ENCODE peak calls at places on chromosomes 5 and 9, in six cellular contexts. One of them, this sample, is unnamed.

GRCh38 chr5:27328480-27328879 is 290.1 kb upstream of the CDH9 start:
- DNase-seq in naive thymus-derived CD4-positive, alpha-beta T cell: no peak
- DNase-seq in spleen: no peak
- DNase-seq in CD8-positive, alpha-beta memory T cell: no peak
- DNase-seq in adrenal gland: no peak
- DNase-seq in A549: no peak
- DNase-seq in this sample: no peak

GRCh38 chr5:116778015-116778414 is 203.4 kb upstream of the SEMA6A start:
- DNase-seq in naive thymus-derived CD4-positive, alpha-beta T cell: no peak
- DNase-seq in spleen: no peak
- DNase-seq in CD8-positive, alpha-beta memory T cell: no peak
- DNase-seq in adrenal gland: peak; percentile 1
- DNase-seq in A549: no peak
- DNase-seq in this sample: no peak

GRCh38 chr9:133286523-133286922 is 11.5 kb upstream of the ABO start:
- DNase-seq in naive thymus-derived CD4-positive, alpha-beta T cell: no peak
- DNase-seq in spleen: no peak
- DNase-seq in CD8-positive, alpha-beta memory T cell: no peak
- DNase-seq in adrenal gland: no peak
- DNase-seq in A549: no peak
- DNase-seq in this sample: no peak

GRCh38 chr9:137760426-137760825 is 117.2 kb upstream of the CACNA1B start:
- DNase-seq in naive thymus-derived CD4-positive, alpha-beta T cell: no peak
- DNase-seq in spleen: peak; percentile 81
- DNase-seq in CD8-positive, alpha-beta memory T cell: no peak
- DNase-seq in adrenal gland: peak; percentile 95
- DNase-seq in A549: no peak
- DNase-seq in this sample: no peak

GRCh38 chr5:74233571-74233970 is 407.0 kb downstream of the ENC1 start:
- DNase-seq in naive thymus-derived CD4-positive, alpha-beta T cell: no peak
- DNase-seq in spleen: no peak
- DNase-seq in CD8-positive, alpha-beta memory T cell: no peak
- DNase-seq in adrenal gland: no peak
- DNase-seq in A549: no peak
- DNase-seq in this sample: no peak

GRCh38 chr9:132334364-132334763 is 20.4 kb downstream of the SETX start:
- DNase-seq in naive thymus-derived CD4-positive, alpha-beta T cell: no peak
- DNase-seq in spleen: no peak
- DNase-seq in CD8-positive, alpha-beta memory T cell: no peak
- DNase-seq in adrenal gland: no peak
- DNase-seq in A549: no peak
- DNase-seq in this sample: no peak

GRCh38 chr5:62450259-62450658 is 37.7 kb downstream of the IPO11 start:
- DNase-seq in naive thymus-derived CD4-positive, alpha-beta T cell: no peak
- DNase-seq in spleen: no peak
- DNase-seq in CD8-positive, alpha-beta memory T cell: no peak
- DNase-seq in adrenal gland: no peak
- DNase-seq in A549: no peak
- DNase-seq in this sample: no peak

GRCh38 chr5:93722588-93722987 is 18.8 kb downstream of the POU5F2 start:
- DNase-seq in naive thymus-derived CD4-positive, alpha-beta T cell: no peak
- DNase-seq in spleen: no peak
- DNase-seq in CD8-positive, alpha-beta memory T cell: no peak
- DNase-seq in adrenal gland: no peak
- DNase-seq in A549: no peak
- DNase-seq in this sample: no peak

GRCh38 chr9:7570107-7570720 is 229.4 kb downstream of the DMAC1 start:
- DNase-seq in naive thymus-derived CD4-positive, alpha-beta T cell: peak; percentile 68
- DNase-seq in spleen: no peak
- DNase-seq in CD8-positive, alpha-beta memory T cell: peak; percentile 39
- DNase-seq in adrenal gland: peak; percentile 62
- DNase-seq in A549: peak; percentile 5
- DNase-seq in this sample: peak; percentile 65

GRCh38 chr5:37860206-37860605 is 20.4 kb upstream of the GDNF start:
- DNase-seq in naive thymus-derived CD4-positive, alpha-beta T cell: no peak
- DNase-seq in spleen: no peak
- DNase-seq in CD8-positive, alpha-beta memory T cell: no peak
- DNase-seq in adrenal gland: no peak
- DNase-seq in A549: no peak
- DNase-seq in this sample: no peak

GRCh38 chr5:154881986-154882385 is 23.6 kb downstream of the CNOT8 start:
- DNase-seq in naive thymus-derived CD4-positive, alpha-beta T cell: no peak
- DNase-seq in spleen: no peak
- DNase-seq in CD8-positive, alpha-beta memory T cell: no peak
- DNase-seq in adrenal gland: no peak
- DNase-seq in A549: no peak
- DNase-seq in this sample: no peak

GRCh38 chr5:140576776-140577201 is 12.2 kb downstream of the SLC35A4 start:
- DNase-seq in naive thymus-derived CD4-positive, alpha-beta T cell: no peak
- DNase-seq in spleen: no peak
- DNase-seq in CD8-positive, alpha-beta memory T cell: no peak
- DNase-seq in adrenal gland: no peak
- DNase-seq in A549: no peak
- DNase-seq in this sample: no peak

GRCh38 chr9:20701058-20701457 is 17.0 kb downstream of the FOCAD start:
- DNase-seq in naive thymus-derived CD4-positive, alpha-beta T cell: no peak
- DNase-seq in spleen: no peak
- DNase-seq in CD8-positive, alpha-beta memory T cell: no peak
- DNase-seq in adrenal gland: no peak
- DNase-seq in A549: no peak
- DNase-seq in this sample: no peak

GRCh38 chr9:68703672-68704071 is 1.4 kb upstream of the PIP5K1B start:
- DNase-seq in naive thymus-derived CD4-positive, alpha-beta T cell: no peak
- DNase-seq in spleen: no peak
- DNase-seq in CD8-positive, alpha-beta memory T cell: no peak
- DNase-seq in adrenal gland: no peak
- DNase-seq in A549: no peak
- DNase-seq in this sample: no peak

GRCh38 chr5:102668220-102668930 is 86.7 kb upstream of the PAM start:
- DNase-seq in naive thymus-derived CD4-positive, alpha-beta T cell: no peak
- DNase-seq in spleen: no peak
- DNase-seq in CD8-positive, alpha-beta memory T cell: no peak
- DNase-seq in adrenal gland: no peak
- DNase-seq in A549: no peak
- DNase-seq in this sample: no peak

GRCh38 chr5:5298841-5299543 is 123.5 kb upstream of the ICE1 start:
- DNase-seq in naive thymus-derived CD4-positive, alpha-beta T cell: no peak
- DNase-seq in spleen: no peak
- DNase-seq in CD8-positive, alpha-beta memory T cell: no peak
- DNase-seq in adrenal gland: no peak
- DNase-seq in A549: no peak
- DNase-seq in this sample: peak; percentile 18

GRCh38 chr5:98111686-98112085 is 661.8 kb upstream of the RGMB start:
- DNase-seq in naive thymus-derived CD4-positive, alpha-beta T cell: no peak
- DNase-seq in spleen: no peak
- DNase-seq in CD8-positive, alpha-beta memory T cell: no peak
- DNase-seq in adrenal gland: no peak
- DNase-seq in A549: no peak
- DNase-seq in this sample: no peak

GRCh38 chr5:136036991-136037705 is 8.4 kb downstream of the TGFBI start:
- DNase-seq in naive thymus-derived CD4-positive, alpha-beta T cell: peak; percentile 14
- DNase-seq in spleen: peak; percentile 45
- DNase-seq in CD8-positive, alpha-beta memory T cell: peak; percentile 11
- DNase-seq in adrenal gland: no peak
- DNase-seq in A549: no peak
- DNase-seq in this sample: peak; percentile 45

GRCh38 chr5:82165740-82166530 is 112.2 kb downstream of the RPS23 start:
- DNase-seq in naive thymus-derived CD4-positive, alpha-beta T cell: peak; percentile 61
- DNase-seq in spleen: no peak
- DNase-seq in CD8-positive, alpha-beta memory T cell: peak; percentile 3
- DNase-seq in adrenal gland: peak; percentile 89
- DNase-seq in A549: peak; percentile 71
- DNase-seq in this sample: peak; percentile 38

GRCh38 chr5:33594006-33594405 is 153.2 kb downstream of the TARS1 start:
- DNase-seq in naive thymus-derived CD4-positive, alpha-beta T cell: no peak
- DNase-seq in spleen: no peak
- DNase-seq in CD8-positive, alpha-beta memory T cell: no peak
- DNase-seq in adrenal gland: no peak
- DNase-seq in A549: no peak
- DNase-seq in this sample: no peak

GRCh38 chr9:2157277-2158105 is 142.3 kb downstream of the SMARCA2 start:
- DNase-seq in naive thymus-derived CD4-positive, alpha-beta T cell: peak; percentile 3
- DNase-seq in spleen: peak; percentile 78
- DNase-seq in CD8-positive, alpha-beta memory T cell: no peak
- DNase-seq in adrenal gland: peak; percentile 70
- DNase-seq in A549: peak; percentile 41
- DNase-seq in this sample: peak; percentile 29
- H3K4me1 ChIP-seq in naive thymus-derived CD4-positive, alpha-beta T cell: peaks cover 16% of the 10 kb centered on the region
- H3K4me1 ChIP-seq in spleen: peaks cover 57% of the 10 kb centered on the region
- H3K4me1 ChIP-seq in CD8-positive, alpha-beta memory T cell: peaks cover 27% of the 10 kb centered on the region
- H3K4me1 ChIP-seq in adrenal gland: peaks cover 20% of the 10 kb centered on the region
- H3K4me1 ChIP-seq in A549: peaks cover 19% of the 10 kb centered on the region
- H3K4me1 ChIP-seq in this sample: peaks cover 4% of the 10 kb centered on the region

DNA sequence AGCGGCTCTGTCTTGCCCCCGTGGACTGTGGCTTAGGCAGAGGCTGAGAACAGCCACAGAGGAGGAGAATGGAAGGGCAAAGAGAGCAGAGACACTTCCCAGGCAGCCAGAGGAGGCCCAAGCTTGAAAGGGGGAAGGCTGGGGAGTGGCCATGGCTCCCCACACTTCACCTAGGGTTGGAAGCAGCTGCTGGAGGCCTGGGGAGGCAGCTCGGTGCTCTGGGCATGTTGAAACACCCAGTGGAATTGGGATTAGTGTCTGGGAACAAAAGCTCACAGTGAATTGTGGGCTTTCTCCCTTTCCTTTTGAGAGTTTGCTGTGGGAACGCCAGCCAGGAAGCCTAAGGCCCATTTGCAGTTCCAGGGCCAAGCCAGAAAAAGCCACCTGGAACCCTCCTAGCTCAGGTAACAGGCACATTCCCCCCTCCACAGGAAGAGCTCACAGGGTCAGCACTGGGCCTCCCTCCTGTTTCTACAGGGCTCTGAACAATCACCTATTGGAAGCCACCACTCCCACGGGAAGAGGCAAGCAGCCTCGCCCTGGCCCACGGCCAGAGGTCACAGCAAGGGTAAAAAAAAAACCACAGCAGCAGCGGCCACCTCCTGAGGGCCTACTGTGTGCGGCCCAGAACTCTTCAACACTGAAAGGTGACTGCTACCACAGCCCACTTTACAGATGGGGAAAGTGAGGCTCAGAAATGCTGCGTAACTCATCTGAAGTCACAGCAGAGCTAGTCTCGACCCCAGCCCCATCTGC is 20.2 kb downstream of the EEIG1 start:
- DNase-seq in naive thymus-derived CD4-positive, alpha-beta T cell: no peak
- DNase-seq in spleen: no peak
- DNase-seq in CD8-positive, alpha-beta memory T cell: no peak
- DNase-seq in adrenal gland: no peak
- DNase-seq in A549: no peak
- DNase-seq in this sample: no peak
- H3K4me1 ChIP-seq in naive thymus-derived CD4-positive, alpha-beta T cell: peaks cover 80% of the 10 kb centered on the region
- H3K4me1 ChIP-seq in spleen: peaks cover 90% of the 10 kb centered on the region
- H3K4me1 ChIP-seq in CD8-positive, alpha-beta memory T cell: peaks cover 100% of the 10 kb centered on the region
- H3K4me1 ChIP-seq in adrenal gland: peaks cover 53% of the 10 kb centered on the region
- H3K4me1 ChIP-seq in A549: peaks cover 59% of the 10 kb centered on the region
- H3K4me1 ChIP-seq in this sample: peaks cover 23% of the 10 kb centered on the region

GRCh38 chr5:150624334-150625163 is 15.9 kb upstream of the SYNPO start:
- DNase-seq in naive thymus-derived CD4-positive, alpha-beta T cell: peak; percentile 34
- DNase-seq in spleen: no peak
- DNase-seq in CD8-positive, alpha-beta memory T cell: no peak
- DNase-seq in adrenal gland: peak; percentile 52
- DNase-seq in A549: peak; percentile 70
- DNase-seq in this sample: no peak
- H3K4me1 ChIP-seq in naive thymus-derived CD4-positive, alpha-beta T cell: no peaks in the 10 kb centered on the region
- H3K4me1 ChIP-seq in spleen: peaks cover 79% of the 10 kb centered on the region
- H3K4me1 ChIP-seq in CD8-positive, alpha-beta memory T cell: peaks cover 13% of the 10 kb centered on the region
- H3K4me1 ChIP-seq in adrenal gland: peaks cover 34% of the 10 kb centered on the region
- H3K4me1 ChIP-seq in A549: peaks cover 48% of the 10 kb centered on the region
- H3K4me1 ChIP-seq in this sample: peaks cover 2% of the 10 kb centered on the region

DNA sequence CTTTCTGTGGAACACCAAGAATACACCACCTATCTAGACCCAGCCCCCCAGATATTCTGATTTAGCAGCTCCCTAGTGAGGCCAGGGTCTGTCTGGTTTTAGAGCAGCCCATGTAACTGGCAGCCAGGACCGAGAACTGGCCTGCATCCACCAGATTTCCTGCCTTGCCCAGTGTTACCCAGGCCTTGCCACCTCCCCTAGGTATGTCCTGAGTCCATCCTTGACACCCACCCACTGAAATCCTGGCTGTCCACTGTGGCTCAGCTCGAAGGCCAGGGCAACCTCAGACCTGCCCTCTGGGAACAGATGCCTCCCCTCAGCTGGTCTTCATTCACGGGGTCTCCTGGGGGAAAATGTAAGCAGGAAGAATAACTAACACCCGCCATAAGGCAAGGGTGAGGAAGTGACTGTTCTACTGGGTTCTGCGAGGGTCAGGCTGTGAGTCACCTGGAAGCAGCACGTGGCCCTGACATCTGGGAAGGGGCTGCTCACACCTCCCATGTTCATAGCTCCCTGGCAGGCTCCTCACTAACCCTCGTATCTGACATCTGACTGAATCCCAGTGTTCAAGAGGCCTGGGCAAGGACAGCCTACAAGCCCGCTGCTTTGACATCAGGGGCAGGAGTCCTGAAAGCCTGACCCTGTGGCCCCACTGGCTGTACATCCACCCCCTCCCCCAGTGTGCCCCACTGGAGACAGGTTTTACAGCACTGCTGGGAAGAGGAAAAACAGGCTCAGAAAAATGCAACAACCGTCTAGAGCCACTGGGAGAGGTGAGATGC is 72.7 kb downstream of the SEMA4D start:
- DNase-seq in naive thymus-derived CD4-positive, alpha-beta T cell: no peak
- DNase-seq in spleen: peak; percentile 69
- DNase-seq in CD8-positive, alpha-beta memory T cell: no peak
- DNase-seq in adrenal gland: peak; percentile 46
- DNase-seq in A549: no peak
- DNase-seq in this sample: no peak
- H3K4me1 ChIP-seq in naive thymus-derived CD4-positive, alpha-beta T cell: peaks cover 99% of the 10 kb centered on the region
- H3K4me1 ChIP-seq in spleen: peaks cover 95% of the 10 kb centered on the region
- H3K4me1 ChIP-seq in CD8-positive, alpha-beta memory T cell: peaks cover 99% of the 10 kb centered on the region
- H3K4me1 ChIP-seq in adrenal gland: peaks cover 11% of the 10 kb centered on the region
- H3K4me1 ChIP-seq in A549: peaks cover 5% of the 10 kb centered on the region
- H3K4me1 ChIP-seq in this sample: peaks cover 10% of the 10 kb centered on the region

DNA sequence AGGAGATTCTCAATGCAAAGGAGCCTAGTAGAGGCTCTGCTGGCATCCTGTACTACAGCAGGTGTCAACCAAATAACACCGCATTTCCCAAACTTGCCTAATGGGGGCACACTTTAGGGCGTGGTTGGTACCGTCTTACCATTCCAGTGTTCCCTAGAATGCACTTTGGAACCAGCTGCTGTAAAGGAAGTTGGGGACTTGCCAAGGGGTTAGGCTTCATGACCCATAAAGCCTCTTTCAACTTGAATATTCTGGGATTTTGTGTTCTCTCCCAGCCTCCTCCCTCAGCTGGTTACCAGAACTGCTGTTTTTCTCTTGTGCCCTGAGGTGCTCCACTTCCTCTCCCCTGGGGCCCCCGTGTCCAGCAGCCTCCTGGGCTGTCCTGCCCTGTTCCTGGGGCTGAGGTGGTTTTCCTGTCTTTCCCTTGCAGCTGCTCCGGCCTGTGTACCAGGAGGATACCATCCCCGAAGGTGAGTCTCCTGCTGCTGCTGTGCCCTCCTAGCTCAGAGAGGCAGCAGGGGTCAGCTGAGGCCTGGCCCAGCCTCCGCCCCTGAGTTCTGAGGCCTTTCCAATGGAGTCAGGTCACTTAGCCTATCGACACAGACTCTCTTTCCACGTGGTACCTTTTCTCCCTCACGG is 44.7 kb downstream of the RGS3 start:
- DNase-seq in naive thymus-derived CD4-positive, alpha-beta T cell: no peak
- DNase-seq in spleen: peak; percentile 66
- DNase-seq in CD8-positive, alpha-beta memory T cell: no peak
- DNase-seq in adrenal gland: no peak
- DNase-seq in A549: peak; percentile 26
- DNase-seq in this sample: peak; percentile 96
- H3K4me1 ChIP-seq in naive thymus-derived CD4-positive, alpha-beta T cell: peaks cover 19% of the 10 kb centered on the region
- H3K4me1 ChIP-seq in spleen: peaks cover 100% of the 10 kb centered on the region
- H3K4me1 ChIP-seq in CD8-positive, alpha-beta memory T cell: peaks cover 25% of the 10 kb centered on the region
- H3K4me1 ChIP-seq in adrenal gland: peaks cover 16% of the 10 kb centered on the region
- H3K4me1 ChIP-seq in A549: peaks cover 32% of the 10 kb centered on the region
- H3K4me1 ChIP-seq in this sample: peaks cover 16% of the 10 kb centered on the region